ENCODE peak calls at places on chromosomes 5 and 9, in nine cellular contexts. F is PC-3; T is brain microvascular endothelial cell; O is lung; H is vagina; N is AG09309; V is mammary epithelial cell; Q is CD8-positive, alpha-beta T cell; M is GM12864. J is an unnamed sample.

GRCh38 chr9:114504341-114505186 is 709 bp downstream of the WHRN start:
- DNase-seq in F (peak; percentile 58), T (peak; percentile 6), O (peak; percentile 36), H (no peak), N (no peak), V (peak; percentile 31), Q (peak; percentile 57), M (no peak), J (no peak)

GRCh38 chr5:95884021-95884333 is 61.5 kb upstream of the GLRX start:
- DNase-seq in F (peak; percentile 52), T (peak; percentile 40), O (no peak), H (no peak), N (no peak), V (peak; percentile 56), Q (no peak), M (no peak), J (no peak)

GRCh38 chr5:160488394-160488943 is 66.8 kb downstream of the PTTG1 start:
- DNase-seq in F (no peak), T (no peak), O (no peak), H (no peak), N (no peak), V (no peak), Q (no peak), M (no peak), J (no peak)

GRCh38 chr5:151695464-151695863 is 8.7 kb upstream of the SPARC start:
- DNase-seq in F (no peak), T (no peak), O (no peak), H (no peak), N (no peak), V (no peak), Q (no peak), M (no peak), J (no peak)

GRCh38 chr5:102811962-102812361 is 56.9 kb downstream of the PAM start:
- DNase-seq in F (peak; percentile 96), T (peak; percentile 27), O (no peak), H (no peak), N (no peak), V (peak; percentile 75), Q (no peak), M (no peak), J (no peak)

GRCh38 chr9:95077766-95078382 is 239.6 kb downstream of the FANCC start:
- DNase-seq in F (no peak), T (no peak), O (no peak), H (no peak), N (no peak), V (no peak), Q (no peak), M (no peak), J (no peak)

GRCh38 chr5:31449962-31450361 is 81.9 kb downstream of the DROSHA start:
- DNase-seq in F (no peak), T (no peak), O (no peak), H (no peak), N (no peak), V (no peak), Q (no peak), M (no peak), J (no peak)

GRCh38 chr9:87034891-87035290 is 87.6 kb upstream of the GAS1 start:
- DNase-seq in F (no peak), T (no peak), O (no peak), H (no peak), N (no peak), V (no peak), Q (no peak), M (no peak), J (no peak)

GRCh38 chr9:7901676-7902075 is 102.1 kb upstream of the DMAC1 start:
- DNase-seq in F (no peak), T (peak; percentile 0), O (no peak), H (no peak), N (no peak), V (no peak), Q (no peak), M (no peak), J (peak; percentile 85)

GRCh38 chr5:172788771-172789686 is 18.0 kb upstream of the DUSP1 start:
- DNase-seq in F (no peak), T (no peak), O (no peak), H (no peak), N (no peak), V (no peak), Q (no peak), M (no peak), J (no peak)

GRCh38 chr5:66246621-66247020 is 102.5 kb downstream of the SREK1 start:
- DNase-seq in F (peak; percentile 45), T (peak; percentile 64), O (no peak), H (no peak), N (peak; percentile 41), V (no peak), Q (no peak), M (no peak), J (peak; percentile 47)

GRCh38 chr9:133998915-133999580 is 6.9 kb upstream of the VAV2 start:
- DNase-seq in F (no peak), T (no peak), O (no peak), H (no peak), N (no peak), V (no peak), Q (no peak), M (no peak), J (no peak)

GRCh38 chr9:89835676-89836075 is 230.9 kb downstream of the GADD45G start:
- DNase-seq in F (no peak), T (no peak), O (no peak), H (no peak), N (no peak), V (no peak), Q (no peak), M (no peak), J (no peak)

GRCh38 chr5:178211095-178212048 is 7.0 kb downstream of the HNRNPAB start:
- DNase-seq in F (no peak), T (no peak), O (no peak), H (no peak), N (no peak), V (no peak), Q (no peak), M (no peak), J (no peak)

GRCh38 chr9:133257398-133258053 is 17.5 kb downstream of the ABO start:
- DNase-seq in F (no peak), T (no peak), O (no peak), H (peak; percentile 84), N (no peak), V (no peak), Q (peak; percentile 25), M (no peak), J (no peak)

GRCh38 chr5:178581621-178582020 is 8.6 kb downstream of the COL23A1 start:
- DNase-seq in F (no peak), T (no peak), O (no peak), H (no peak), N (no peak), V (peak; percentile 5), Q (no peak), M (no peak), J (no peak)

DNA sequence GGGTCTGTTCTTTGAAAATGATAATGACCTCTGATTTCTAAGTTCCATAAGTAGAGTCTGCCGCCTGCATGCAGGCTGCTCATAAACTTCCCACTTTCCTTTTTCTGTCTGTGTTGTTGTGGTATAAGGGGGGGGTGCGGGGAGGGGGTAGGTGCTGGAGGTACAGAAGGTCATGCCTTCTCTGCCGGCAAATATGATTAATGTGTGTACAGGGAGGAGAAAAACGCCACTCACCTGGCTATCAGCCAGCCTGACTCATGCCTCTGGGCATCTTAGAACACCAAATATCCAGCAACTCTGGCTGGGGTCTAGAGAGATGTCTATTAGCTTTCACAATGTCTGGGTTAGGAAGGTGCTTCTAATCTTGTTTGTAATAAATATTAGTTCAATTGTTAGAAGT is 128.3 kb downstream of the EFNA5 start:
- DNase-seq in F (peak; percentile 96), T (peak; percentile 95), O (peak; percentile 84), H (no peak), N (peak; percentile 44), V (peak; percentile 90), Q (no peak), M (no peak), J (peak; percentile 65)
- H3K4me3 ChIP-seq in F (peak overlapping the region; percentile 47), T (no peak overlapping the region), O (no peak overlapping the region), H (no peak overlapping the region), N (no peak overlapping the region), V (peak overlapping the region; percentile 21), Q (no peak overlapping the region), M (no peak overlapping the region), J (no peak overlapping the region)

GRCh38 chr9:35489313-35490154 is at the start of gene RUSC2:
- DNase-seq in F (peak; percentile 73), T (peak; percentile 86), O (peak; percentile 81), H (peak; percentile 95), N (peak; percentile 73), V (peak; percentile 81), Q (peak; percentile 70), M (no peak), J (peak; percentile 65)
- TF ChIP-seq CTCF in F (peak; percentile 22), T (peak; percentile 53), O (no peak), H (peak; percentile 41), N (peak; percentile 40), V (peak; percentile 13), Q (no peak), M (peak; percentile 15), J (peak; percentile 59)

DNA sequence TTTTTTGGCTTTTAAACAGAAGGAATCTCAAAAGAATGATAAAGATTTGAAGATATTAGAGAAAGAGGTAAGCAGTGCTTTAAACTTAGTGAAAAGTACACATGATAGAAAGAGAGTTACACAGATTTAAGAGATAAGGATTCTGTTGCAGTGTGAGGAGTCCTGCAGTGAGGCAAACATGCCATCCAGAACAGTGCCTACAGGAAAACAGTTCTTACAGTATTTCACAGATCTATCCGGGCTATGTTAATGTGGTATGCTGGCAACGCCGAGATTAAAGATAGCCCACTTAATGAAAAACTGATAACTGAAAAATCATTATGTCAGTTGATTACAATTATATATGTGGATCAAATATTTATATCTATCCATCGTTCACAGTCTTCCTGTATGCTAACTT is 7.2 kb downstream of the HMMR start:
- DNase-seq in F (no peak), T (no peak), O (no peak), H (no peak), N (no peak), V (no peak), Q (no peak), M (no peak), J (no peak)
- H3K4me3 ChIP-seq in F (no peak overlapping the region), T (no peak overlapping the region), O (no peak overlapping the region), H (no peak overlapping the region), N (no peak overlapping the region), V (no peak overlapping the region), Q (no peak overlapping the region), M (no peak overlapping the region), J (no peak overlapping the region)

DNA sequence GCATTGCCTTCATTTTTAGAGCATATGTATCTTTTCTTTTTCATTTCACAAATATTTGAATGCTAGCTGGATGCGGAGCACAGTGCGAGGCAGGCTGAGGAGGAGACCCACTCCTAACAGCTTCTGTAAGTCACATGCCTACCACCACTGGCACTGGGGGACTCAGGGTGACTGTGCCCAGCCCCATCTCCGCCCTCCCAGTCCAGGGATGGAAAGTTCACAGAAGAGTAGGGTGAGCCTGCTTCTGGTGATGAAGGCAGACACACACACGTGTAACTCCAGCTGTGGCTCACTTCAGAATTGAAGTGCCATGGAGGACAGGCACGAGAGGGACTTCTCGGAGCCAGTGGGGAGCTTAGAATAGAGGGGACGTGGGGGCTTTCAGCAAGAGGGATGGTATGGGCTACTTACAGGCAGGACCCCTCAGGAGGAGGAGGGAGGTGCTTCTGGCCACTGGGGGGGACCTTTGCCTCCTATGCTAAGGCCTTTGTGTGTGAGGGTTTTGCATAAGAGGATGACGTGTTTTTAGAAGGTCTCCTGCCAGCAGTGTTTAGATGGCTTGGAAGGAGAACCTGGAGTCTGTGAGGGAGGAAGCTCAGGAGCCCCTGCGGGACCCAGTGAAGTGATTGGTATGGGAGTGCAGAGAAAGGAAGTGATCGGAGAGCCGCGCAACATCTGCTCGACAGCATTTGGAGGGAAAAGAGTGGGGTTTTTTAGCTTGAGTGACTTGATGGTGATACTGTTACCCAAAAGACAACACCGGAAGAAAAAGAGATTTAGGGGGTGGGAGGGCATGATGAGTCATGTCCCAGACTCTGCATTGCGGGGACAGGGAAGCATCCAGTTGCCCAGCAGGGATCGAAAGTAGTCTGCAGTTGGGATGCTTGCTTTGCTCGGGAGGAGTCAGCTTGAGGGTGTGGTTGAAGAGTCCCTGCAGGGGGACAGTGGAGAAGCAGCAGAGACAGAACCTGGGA is 163.5 kb upstream of the OTULINL start:
- DNase-seq in F (no peak), T (peak; percentile 57), O (no peak), H (no peak), N (no peak), V (no peak), Q (no peak), M (no peak), J (no peak)
- TF ChIP-seq CTCF in F (no peak), T (no peak), O (no peak), H (no peak), N (no peak), V (no peak), Q (no peak), M (no peak), J (no peak)